ENCODE peak calls at places on chromosome 15, in eight cellular contexts. W is upper lobe of right lung, B is heart left ventricle, C is AG04450, U is mesenchymal stem cell, Y is dorsolateral prefrontal cortex, O is GM12865, Q is Peyer's patch. X is an unnamed sample.

GRCh38 chr15:56765252-56765651 is 31.9 kb upstream of the ZNF280D start:
- DNase-seq in W (no peak), B (no peak), C (no peak), U (peak), Y (no peak), O (peak), Q (no peak), X (no peak)

GRCh38 chr15:36507458-36507857 is 72.0 kb upstream of the CDIN1 start:
- DNase-seq in W (no peak), B (no peak), C (no peak), U (no peak), Y (no peak), O (no peak), Q (no peak), X (no peak)

GRCh38 chr15:60798821-60799220 is 319.9 kb upstream of the ICE2 start:
- DNase-seq in W (no peak), B (no peak), C (peak), U (peak), Y (no peak), O (peak), Q (no peak), X (no peak)

GRCh38 chr15:100769043-100769974 is 110.3 kb upstream of the ALDH1A3 start:
- DNase-seq in W (peak), B (no peak), C (no peak), U (no peak), Y (peak), O (no peak), Q (peak), X (no peak)

GRCh38 chr15:71276355-71276665 is 161.0 kb downstream of the THSD4 start:
- DNase-seq in W (no peak), B (no peak), C (no peak), U (no peak), Y (no peak), O (no peak), Q (no peak), X (no peak)

GRCh38 chr15:83106994-83107840 is at the start of gene TM6SF1:
- DNase-seq in W (peak), B (no peak), C (no peak), U (no peak), Y (peak), O (peak), Q (no peak), X (no peak)

GRCh38 chr15:52804526-52805081 is 14.5 kb upstream of the ONECUT1 start:
- DNase-seq in W (no peak), B (no peak), C (no peak), U (no peak), Y (no peak), O (no peak), Q (no peak), X (no peak)

GRCh38 chr15:50051811-50052419 is 67.1 kb downstream of the ATP8B4 start:
- DNase-seq in W (no peak), B (peak), C (peak), U (peak), Y (no peak), O (peak), Q (peak), X (peak)

GRCh38 chr15:101657968-101658784 is 6.0 kb upstream of the TM2D3 start:
- DNase-seq in W (no peak), B (peak), C (no peak), U (no peak), Y (no peak), O (no peak), Q (peak), X (no peak)

GRCh38 chr15:93037341-93038063 is 51.5 kb downstream of the RGMA start:
- DNase-seq in W (peak), B (peak), C (no peak), U (peak), Y (peak), O (no peak), Q (peak), X (peak)

GRCh38 chr15:69468241-69469121 is 15.9 kb downstream of the RPLP1 start:
- DNase-seq in W (peak), B (no peak), C (peak), U (peak), Y (no peak), O (peak), Q (peak), X (peak)

GRCh38 chr15:84001655-84002054 is 233.9 kb upstream of the GOLGA6L4 start:
- DNase-seq in W (no peak), B (no peak), C (no peak), U (no peak), Y (no peak), O (no peak), Q (no peak), X (no peak)

GRCh38 chr15:56783857-56784661 is 50.8 kb upstream of the ZNF280D start:
- DNase-seq in W (no peak), B (no peak), C (no peak), U (no peak), Y (no peak), O (no peak), Q (no peak), X (no peak)

GRCh38 chr15:31339558-31339895 is 12.9 kb downstream of the KLF13 start:
- DNase-seq in W (no peak), B (no peak), C (no peak), U (no peak), Y (peak), O (no peak), Q (no peak), X (peak)

GRCh38 chr15:51367322-51367976 is 26.0 kb downstream of the GLDN start:
- DNase-seq in W (no peak), B (no peak), C (no peak), U (no peak), Y (no peak), O (no peak), Q (no peak), X (no peak)

GRCh38 chr15:70401709-70402108 is 304.0 kb upstream of the TLE3 start:
- DNase-seq in W (no peak), B (no peak), C (no peak), U (no peak), Y (no peak), O (no peak), Q (no peak), X (peak)

GRCh38 chr15:85533949-85534543 is 153.6 kb downstream of the AKAP13 start:
- DNase-seq in W (no peak), B (no peak), C (no peak), U (no peak), Y (no peak), O (peak), Q (peak), X (no peak)

GRCh38 chr15:58457466-58457965 is 25.7 kb downstream of the LIPC start:
- DNase-seq in W (no peak), B (no peak), C (peak), U (peak), Y (no peak), O (peak), Q (no peak), X (no peak)

GRCh38 chr15:96270581-96271172 is 59.8 kb upstream of the NR2F2 start:
- DNase-seq in W (no peak), B (no peak), C (no peak), U (peak), Y (no peak), O (no peak), Q (no peak), X (no peak)

GRCh38 chr15:96053039-96054021 is 277.2 kb upstream of the NR2F2 start:
- DNase-seq in W (peak), B (peak), C (no peak), U (peak), Y (no peak), O (peak), Q (no peak), X (peak)

GRCh38 chr15:100218411-100218810 is 123.4 kb downstream of the ADAMTS17 start:
- DNase-seq in W (no peak), B (no peak), C (no peak), U (no peak), Y (no peak), O (no peak), Q (no peak), X (no peak)

GRCh38 chr15:30924353-30924752 is 20.6 kb downstream of the FAN1 start:
- DNase-seq in W (no peak), B (no peak), C (peak), U (peak), Y (no peak), O (no peak), Q (no peak), X (no peak)

GRCh38 chr15:92928351-92928750 is 28.2 kb downstream of the CHD2 start:
- DNase-seq in W (no peak), B (no peak), C (no peak), U (no peak), Y (no peak), O (no peak), Q (no peak), X (no peak)

GRCh38 chr15:56292546-56293316 is 49.1 kb upstream of the RFX7 start:
- DNase-seq in W (no peak), B (no peak), C (no peak), U (no peak), Y (no peak), O (no peak), Q (no peak), X (no peak)

GRCh38 chr15:43370310-43370974 is 401 bp downstream of the ZSCAN29 start:
- DNase-seq in W (no peak), B (peak), C (no peak), U (peak), Y (no peak), O (peak), Q (no peak), X (peak)

GRCh38 chr15:55234104-55234799 is 37.5 kb upstream of the RSL24D1 start:
- DNase-seq in W (no peak), B (no peak), C (no peak), U (no peak), Y (no peak), O (no peak), Q (no peak), X (no peak)
- H3K4me3 ChIP-seq in W (no peak), B (no peak), C (no peak), U (no peak), Y (no peak), O (no peak), Q (no peak), X (no peak)

DNA sequence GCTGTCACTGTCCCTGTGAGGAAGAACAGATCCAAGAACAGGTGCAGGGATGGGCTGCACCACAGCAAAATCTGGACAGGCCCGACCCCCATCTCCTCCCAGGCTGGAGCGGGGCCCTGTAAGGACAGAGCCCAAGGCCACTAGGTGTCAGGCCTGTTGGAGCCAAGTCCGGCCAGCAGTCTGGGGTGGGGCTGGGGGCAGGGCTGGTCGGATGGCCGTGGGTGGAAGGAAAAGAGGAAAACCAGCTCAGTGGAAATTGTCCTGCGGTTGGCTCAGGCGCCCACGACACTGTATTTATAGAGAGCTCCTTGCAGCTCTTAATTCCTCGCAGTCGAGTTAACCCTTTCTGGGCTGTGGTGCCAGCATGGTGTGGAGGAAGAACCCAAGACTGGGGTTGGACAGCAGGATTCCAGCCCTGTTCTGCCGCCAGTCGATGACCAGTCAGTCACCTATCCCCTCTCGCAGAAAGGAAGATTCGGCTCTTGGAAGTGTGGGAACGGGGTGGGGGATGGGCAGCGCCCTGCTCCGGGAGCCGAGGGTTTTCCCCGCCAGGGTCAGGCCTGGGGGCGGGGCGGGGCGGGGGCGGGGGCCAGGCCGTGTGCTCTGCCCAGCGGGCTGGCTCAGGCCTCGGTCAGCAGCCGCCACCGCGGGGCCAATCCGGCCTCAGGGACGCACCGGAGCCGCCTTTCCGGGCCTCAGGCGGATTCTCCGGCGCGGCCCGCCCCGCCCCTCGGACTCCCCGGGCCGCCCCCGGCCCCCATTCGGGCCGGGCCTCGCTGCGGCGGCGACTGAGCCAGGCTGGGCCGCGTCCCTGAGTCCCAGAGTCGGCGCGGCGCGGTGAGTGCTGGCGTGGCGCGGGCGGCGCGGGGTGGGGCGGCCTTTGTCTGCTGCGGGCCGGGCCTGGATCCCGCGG is at the start of gene CD276:
- DNase-seq in W (peak), B (peak), C (no peak), U (peak), Y (peak), O (no peak), Q (peak), X (peak)
- H3K4me3 ChIP-seq in W (peak), B (peak), C (peak), U (peak), Y (peak), O (peak), Q (peak), X (peak)

DNA sequence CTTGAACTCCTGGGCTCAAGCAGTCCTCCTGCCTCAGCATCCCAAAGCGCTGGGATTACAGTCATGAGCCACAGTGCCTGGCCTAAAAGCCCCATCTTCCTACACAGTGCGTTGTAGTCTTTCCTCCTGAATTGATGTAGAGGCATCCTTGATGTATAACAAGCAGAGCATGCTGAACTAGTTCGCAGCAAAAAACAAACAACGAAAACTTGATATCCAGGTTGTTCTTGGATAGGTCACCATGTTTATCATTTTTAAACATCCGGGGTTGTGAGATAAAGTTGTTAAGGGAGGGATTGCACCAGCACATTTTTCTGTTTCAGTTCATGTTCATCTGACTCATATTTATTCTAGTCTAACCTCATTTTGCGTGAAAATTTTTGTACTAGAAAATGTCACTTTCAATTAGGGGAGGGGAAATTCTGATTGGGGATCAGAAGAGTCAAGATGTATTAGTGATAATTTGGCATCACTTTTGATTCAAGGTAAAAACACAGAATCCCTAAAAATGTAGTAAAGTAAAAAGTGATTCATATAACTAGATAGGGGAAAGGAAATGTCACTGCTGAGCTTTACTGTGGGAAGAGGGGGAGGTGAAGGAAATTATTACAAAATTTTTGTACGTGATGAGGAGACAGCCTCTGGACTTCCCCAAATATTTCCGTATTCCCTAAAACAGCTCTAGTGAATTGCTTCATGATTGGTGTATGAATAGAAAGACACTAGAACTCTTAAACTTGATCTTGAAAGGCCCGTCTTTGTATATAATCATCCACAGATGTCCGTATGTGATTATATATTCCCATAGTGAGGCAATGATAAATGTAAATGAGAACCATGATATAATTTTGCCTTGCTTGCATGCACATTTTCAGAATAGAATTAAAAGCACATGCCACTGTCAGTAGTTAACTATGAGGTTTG is 22.9 kb downstream of the RAB8B start:
- DNase-seq in W (no peak), B (no peak), C (no peak), U (no peak), Y (no peak), O (peak), Q (no peak), X (no peak)
- H3K4me3 ChIP-seq in W (no peak), B (no peak), C (no peak), U (peak), Y (no peak), O (peak), Q (no peak), X (no peak)

DNA sequence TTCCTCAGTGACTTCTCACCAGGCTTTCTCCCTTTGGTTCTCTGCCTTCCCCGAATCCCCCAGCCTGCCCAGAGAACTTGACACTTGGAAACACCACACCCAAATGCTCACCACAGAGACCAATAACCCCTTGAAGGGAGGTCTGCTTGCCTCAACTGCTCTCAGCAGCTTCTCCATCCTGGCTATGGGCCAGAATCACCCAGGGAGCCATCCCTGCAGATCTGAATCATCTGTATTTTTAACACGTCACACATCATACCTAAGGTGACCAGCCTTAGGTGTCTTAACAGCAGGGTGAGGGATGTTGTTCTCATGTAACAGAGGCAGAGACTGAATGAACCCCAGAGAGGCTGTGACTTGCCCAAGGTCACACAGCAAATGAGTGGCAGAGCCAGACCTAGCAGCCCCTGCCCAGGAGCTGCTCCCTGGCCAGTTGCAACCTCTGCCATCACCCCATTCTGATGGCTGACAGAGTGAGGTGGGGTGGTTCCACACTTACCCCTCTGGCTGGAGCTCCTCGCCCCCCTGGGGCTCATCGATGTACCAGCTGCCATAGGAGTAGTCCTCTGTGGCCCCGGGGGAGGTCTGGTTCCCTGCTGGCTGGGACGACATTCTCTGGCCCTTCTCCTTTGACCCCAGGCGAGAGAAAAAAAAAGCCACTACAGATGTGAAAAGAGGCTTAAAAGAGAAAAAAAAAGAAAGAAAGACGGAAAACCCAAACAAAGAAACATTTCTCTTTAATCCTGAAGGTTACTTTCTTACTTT is 749 bp downstream of the STRA6 start:
- DNase-seq in W (no peak), B (no peak), C (no peak), U (peak), Y (no peak), O (no peak), Q (no peak), X (no peak)
- H3K4me3 ChIP-seq in W (no peak), B (no peak), C (no peak), U (no peak), Y (no peak), O (no peak), Q (no peak), X (no peak)

GRCh38 chr15:62594017-62594416 is 428.9 kb upstream of the C2CD4B start:
- DNase-seq in W (no peak), B (no peak), C (no peak), U (peak), Y (no peak), O (no peak), Q (no peak), X (no peak)

GRCh38 chr15:62588930-62589655 is 424.0 kb upstream of the C2CD4B start:
- DNase-seq in W (no peak), B (no peak), C (no peak), U (peak), Y (no peak), O (no peak), Q (no peak), X (no peak)

GRCh38 chr15:62592920-62593319 is 427.8 kb upstream of the C2CD4B start:
- DNase-seq in W (no peak), B (no peak), C (no peak), U (no peak), Y (no peak), O (no peak), Q (no peak), X (no peak)

DNA sequence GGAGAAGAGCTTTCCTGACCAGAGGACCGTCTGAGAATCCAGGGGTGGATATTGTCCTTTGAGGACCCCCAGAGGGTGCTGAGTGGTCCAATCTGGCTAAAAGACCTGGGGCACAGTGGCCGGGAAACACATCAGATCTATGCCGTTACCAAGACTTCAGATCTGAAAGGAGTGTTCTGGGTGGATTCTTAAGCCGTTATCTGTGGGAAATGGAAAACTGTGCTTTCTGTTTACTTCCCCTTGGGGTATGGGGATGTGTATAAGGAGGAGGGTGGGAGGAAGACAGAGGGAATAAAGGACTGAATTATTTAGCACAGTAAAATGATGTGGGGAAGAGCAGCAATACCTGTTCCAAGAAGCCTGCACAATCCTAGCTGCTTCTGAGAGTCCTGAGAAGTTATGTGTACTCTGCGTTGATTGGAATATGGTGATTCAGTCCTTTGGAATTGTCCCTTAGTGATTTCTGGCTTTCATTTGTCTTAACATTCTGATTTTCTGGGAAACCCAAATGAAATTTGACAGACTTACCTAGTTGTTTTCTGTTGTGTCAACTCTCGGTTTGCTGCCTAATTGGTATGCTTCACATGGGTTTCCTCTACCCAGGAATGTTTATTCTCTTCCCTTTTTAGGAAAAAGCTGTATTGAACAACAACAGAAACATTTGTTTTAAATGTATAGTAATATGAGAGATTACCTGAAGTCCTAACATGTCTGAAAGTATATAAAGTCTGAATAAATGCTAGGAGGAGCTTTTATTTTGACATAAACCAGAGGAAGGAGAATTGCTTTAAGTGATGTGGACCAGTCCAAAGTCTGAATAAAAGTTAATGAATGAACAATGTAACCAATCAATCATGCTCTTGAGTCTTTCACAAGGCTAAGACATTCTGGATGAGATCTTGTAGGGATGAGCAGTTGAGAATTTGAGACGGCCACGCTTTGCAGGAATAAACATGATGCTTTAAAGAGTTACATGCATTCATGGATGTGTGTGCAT is 427.1 kb upstream of the C2CD4B start:
- DNase-seq in W (no peak), B (no peak), C (no peak), U (peak), Y (no peak), O (no peak), Q (no peak), X (no peak)
- H3K4me3 ChIP-seq in W (no peak), B (no peak), C (no peak), U (peak), Y (no peak), O (no peak), Q (no peak), X (no peak)

GRCh38 chr15:33067456-33067855 is 127.1 kb downstream of the FMN1 start:
- DNase-seq in W (no peak), B (no peak), C (peak), U (peak), Y (no peak), O (no peak), Q (no peak), X (no peak)
- H3K4me3 ChIP-seq in W (peak), B (no peak), C (no peak), U (peak), Y (no peak), O (no peak), Q (peak), X (no peak)